ENCODE peak calls at places on chromosome 7, in nine cellular contexts. L is AG09319, U is fibroblast of lung, O is cardiac muscle cell, Y is MM.1S, S is astrocyte of the spinal cord, M is OCI-LY7, H is HFFc6, R is GM12865. G is an unnamed sample.

GRCh38 chr7:115678049-115678982 is 352.2 kb downstream of the TFEC start:
- DNase-seq in S (peak; percentile 32), M (no peak), R (no peak), Y (no peak), O (peak; percentile 38), H (peak; percentile 43), L (peak; percentile 89), U (peak; percentile 75), G (no peak)

GRCh38 chr7:155858521-155859061 is 46.3 kb upstream of the SHH start:
- DNase-seq in S (peak; percentile 20), R (no peak), H (peak; percentile 23), O (peak; percentile 4), L (no peak), M (no peak), U (peak; percentile 66), Y (no peak), G (no peak)

GRCh38 chr7:28686418-28686800 is 271.7 kb downstream of the TRIL start:
- DNase-seq in O (peak; percentile 69), Y (no peak), L (peak; percentile 5), U (peak; percentile 77), M (no peak), S (peak; percentile 84), R (no peak), H (peak; percentile 53), G (no peak)

GRCh38 chr7:96832107-96832506 is 122.5 kb upstream of the SEM1 start:
- DNase-seq in L (no peak), Y (no peak), H (no peak), R (no peak), S (no peak), O (no peak), U (no peak), M (no peak), G (no peak)

GRCh38 chr7:31076641-31077310 is 24.7 kb downstream of the ADCYAP1R1 start:
- DNase-seq in M (no peak), U (no peak), O (no peak), L (no peak), H (no peak), S (no peak), R (no peak), Y (no peak), G (no peak)

GRCh38 chr7:29457565-29457971 is 106.1 kb upstream of the PRR15 start:
- DNase-seq in M (no peak), U (peak; percentile 45), R (no peak), L (peak; percentile 37), S (peak; percentile 4), Y (no peak), H (peak; percentile 50), O (peak; percentile 41), G (no peak)

GRCh38 chr7:149719050-149719899 is 54.1 kb downstream of the ZNF467 start:
- DNase-seq in S (peak; percentile 71), R (no peak), H (peak; percentile 12), L (peak; percentile 18), Y (no peak), U (peak; percentile 73), O (peak; percentile 74), M (no peak), G (no peak)

GRCh38 chr7:55105952-55106351 is 87.1 kb downstream of the EGFR start:
- DNase-seq in H (no peak), L (no peak), O (no peak), R (no peak), M (no peak), Y (no peak), U (no peak), S (no peak), G (no peak)

GRCh38 chr7:44286182-44286617 is 39.2 kb downstream of the CAMK2B start:
- DNase-seq in L (no peak), O (no peak), S (no peak), H (no peak), U (no peak), R (no peak), M (no peak), Y (no peak), G (peak; percentile 9)
- TF ChIP-seq CTCF in L (no peak), O (no peak), S (no peak), H (no peak), U (no peak), R (no peak), M (no peak), Y (peak; percentile 8), G (no peak)

DNA sequence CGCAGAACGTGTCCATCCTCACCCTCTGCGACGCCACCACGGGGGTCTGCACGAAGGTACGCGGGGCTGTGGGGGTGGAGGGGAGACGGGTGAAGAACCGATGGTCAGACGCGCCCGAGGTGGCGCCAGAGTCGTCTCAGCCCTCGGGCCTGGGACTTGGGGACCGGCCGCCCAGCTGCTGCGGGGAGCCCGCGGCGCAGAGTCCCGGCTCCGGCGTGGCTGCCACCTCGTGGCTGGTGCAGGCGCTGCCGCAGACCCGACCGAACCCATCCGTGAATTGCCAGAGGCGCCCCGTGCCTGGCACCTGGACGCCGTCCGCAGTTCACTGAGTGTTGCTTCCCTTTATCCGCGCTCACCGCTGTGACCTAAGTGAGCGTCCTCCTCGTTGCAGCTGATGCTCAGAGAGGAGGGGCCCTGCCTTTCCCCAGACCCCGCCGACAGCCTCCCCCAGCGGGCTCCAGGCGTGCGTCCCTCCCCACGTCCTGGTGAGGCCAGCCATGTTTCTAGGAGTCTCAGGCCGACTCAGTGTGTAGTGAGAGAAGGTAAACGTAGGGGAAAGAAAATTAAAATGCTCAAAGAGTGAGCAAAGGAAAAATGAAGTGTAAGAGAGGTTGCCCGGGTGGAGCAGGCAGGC is 208.7 kb downstream of the PAXIP1 start:
- DNase-seq in L (no peak), U (no peak), O (no peak), S (no peak), R (peak; percentile 11), H (no peak), M (no peak), Y (no peak), G (no peak)
- TF ChIP-seq CTCF in L (no peak), U (no peak), O (no peak), S (no peak), R (peak; percentile 28), H (no peak), M (no peak), Y (peak; percentile 14), G (no peak)

GRCh38 chr7:128699196-128699712 is 27.2 kb downstream of the GARIN1A start:
- DNase-seq in O (no peak), L (no peak), H (no peak), R (no peak), M (no peak), U (no peak), S (no peak), Y (no peak), G (no peak)

GRCh38 chr7:128701062-128701785 is 29.1 kb downstream of the GARIN1A start:
- DNase-seq in Y (no peak), U (no peak), L (no peak), O (no peak), S (no peak), H (no peak), M (no peak), R (no peak), G (no peak)

GRCh38 chr7:128699895-128700294 is 27.8 kb downstream of the GARIN1A start:
- DNase-seq in U (no peak), L (no peak), S (no peak), M (no peak), H (no peak), O (no peak), Y (no peak), R (no peak), G (no peak)

GRCh38 chr7:128694742-128695141 is 22.6 kb downstream of the GARIN1A start:
- DNase-seq in U (no peak), L (no peak), M (no peak), R (no peak), Y (no peak), S (no peak), O (no peak), H (no peak), G (no peak)

DNA sequence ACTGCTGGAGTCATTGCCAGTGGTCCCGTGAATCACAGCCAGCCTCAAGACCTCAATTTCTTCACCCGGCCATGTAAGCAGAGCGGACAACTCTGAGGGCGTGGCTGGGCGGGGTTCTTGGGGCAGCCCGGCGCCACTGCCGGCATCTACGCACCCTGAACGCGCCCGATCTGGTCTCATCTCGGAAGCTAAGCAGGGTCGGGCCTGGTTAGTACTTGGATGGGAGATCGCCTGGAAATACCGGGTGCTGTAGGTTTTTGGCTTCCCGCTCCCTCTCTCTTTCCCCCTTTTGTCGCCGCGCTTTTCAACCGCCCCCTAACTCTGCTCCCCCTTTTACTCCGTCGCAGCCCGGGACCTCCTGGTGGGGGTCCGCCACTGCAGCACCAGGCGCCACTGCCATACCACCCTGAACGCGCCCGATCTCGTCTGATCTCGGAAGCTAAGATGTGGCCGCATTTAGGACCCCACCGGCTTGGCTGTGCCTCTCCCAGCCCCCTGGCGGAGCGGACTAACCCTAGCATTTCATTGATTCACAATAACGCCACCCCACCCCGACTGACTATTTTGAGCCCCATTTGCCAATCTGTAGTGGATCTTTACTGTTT is 25.3 kb downstream of the GARIN1A start:
- DNase-seq in O (peak; percentile 76), U (peak; percentile 74), Y (no peak), M (peak; percentile 45), R (peak; percentile 80), S (peak; percentile 54), L (peak; percentile 22), H (peak; percentile 61), G (peak; percentile 32)
- TF ChIP-seq CTCF in O (peak; percentile 48), U (peak; percentile 51), Y (no peak), M (peak; percentile 53), R (peak; percentile 11), S (peak; percentile 57), L (peak; percentile 44), H (peak; percentile 65), G (no peak)

GRCh38 chr7:93860261-93860660 is 30.3 kb downstream of the TFPI2 start:
- DNase-seq in L (no peak), R (no peak), U (no peak), H (no peak), Y (no peak), O (no peak), M (no peak), S (no peak), G (no peak)

GRCh38 chr7:93858857-93859256 is 31.7 kb downstream of the TFPI2 start:
- DNase-seq in R (no peak), O (no peak), Y (no peak), S (no peak), L (no peak), M (no peak), U (no peak), H (no peak), G (no peak)

GRCh38 chr7:93856319-93856718 is 34.2 kb downstream of the TFPI2 start:
- DNase-seq in M (no peak), O (no peak), R (peak; percentile 15), U (no peak), H (no peak), L (no peak), S (no peak), Y (no peak), G (no peak)

GRCh38 chr7:93862651-93863050 is 27.9 kb downstream of the TFPI2 start:
- DNase-seq in M (no peak), U (no peak), R (no peak), S (no peak), H (no peak), Y (no peak), O (no peak), L (no peak), G (no peak)

DNA sequence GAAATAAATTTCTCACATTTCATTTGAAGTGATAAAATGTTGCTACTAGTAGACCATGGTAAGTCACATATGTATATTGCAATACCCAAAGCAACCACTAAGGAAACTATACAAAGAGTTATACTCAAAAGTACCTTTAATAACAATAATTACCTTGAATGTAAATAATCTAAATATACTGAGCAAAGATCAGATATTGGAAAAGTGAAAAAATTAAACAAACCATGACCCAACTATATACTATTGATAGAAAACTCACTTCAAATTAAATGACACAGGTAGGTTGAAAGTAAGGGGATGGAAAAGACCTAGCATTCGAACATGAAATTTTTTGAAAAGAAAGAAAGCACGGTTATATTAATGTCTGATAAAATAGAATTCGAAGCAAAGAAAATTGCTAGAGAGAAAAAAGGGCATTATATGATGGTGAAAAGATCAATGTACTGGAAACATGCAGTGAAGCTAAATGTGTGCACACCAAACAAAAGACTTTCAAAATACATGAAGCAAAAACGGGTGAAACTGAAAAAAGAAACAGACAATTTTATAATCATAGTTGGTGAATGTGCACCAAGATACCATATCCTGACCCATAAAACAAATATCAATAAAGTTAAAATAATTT is 29.1 kb downstream of the TFPI2 start:
- DNase-seq in O (no peak), U (no peak), Y (no peak), H (no peak), S (no peak), M (peak; percentile 3), L (no peak), R (no peak), G (no peak)
- TF ChIP-seq CTCF in O (peak; percentile 8), U (no peak), Y (peak; percentile 43), H (peak; percentile 75), S (peak; percentile 18), M (peak; percentile 72), L (no peak), R (peak; percentile 11), G (no peak)